ENCODE peak calls at places on chromosome 17, in six cellular contexts. One of them, this sample, is unnamed.

GRCh38 chr17:70006159-70006558 is 68.9 kb upstream of the KCNJ16 start:
- DNase-seq in H1: no peak
- DNase-seq in lung: no peak
- DNase-seq in adrenal gland: no peak
- DNase-seq in spleen: no peak
- DNase-seq in upper lobe of right lung: no peak
- DNase-seq in this sample: peak

GRCh38 chr17:10772425-10773380 is 31.2 kb downstream of the TMEM238L start:
- DNase-seq in adrenal gland: peak
- DNase-seq in spleen: no peak
- DNase-seq in lung: no peak
- DNase-seq in upper lobe of right lung: no peak
- DNase-seq in H1: peak
- DNase-seq in this sample: no peak

GRCh38 chr17:47915667-47916242 is 19.7 kb downstream of the SP2 start:
- DNase-seq in adrenal gland: no peak
- DNase-seq in spleen: no peak
- DNase-seq in upper lobe of right lung: no peak
- DNase-seq in H1: no peak
- DNase-seq in lung: no peak
- DNase-seq in this sample: no peak

GRCh38 chr17:55341432-55341831 is 76.7 kb downstream of the HLF start:
- DNase-seq in H1: no peak
- DNase-seq in adrenal gland: no peak
- DNase-seq in upper lobe of right lung: no peak
- DNase-seq in lung: no peak
- DNase-seq in spleen: no peak
- DNase-seq in this sample: no peak

GRCh38 chr17:54968954-54969400 is 412 bp downstream of the STXBP4 start:
- DNase-seq in lung: no peak
- DNase-seq in upper lobe of right lung: no peak
- DNase-seq in H1: no peak
- DNase-seq in spleen: no peak
- DNase-seq in adrenal gland: peak
- DNase-seq in this sample: peak

GRCh38 chr17:77958716-77959215 is 263 bp downstream of the TNRC6C start:
- DNase-seq in upper lobe of right lung: no peak
- DNase-seq in spleen: no peak
- DNase-seq in H1: no peak
- DNase-seq in adrenal gland: no peak
- DNase-seq in lung: no peak
- DNase-seq in this sample: peak

GRCh38 chr17:83156408-83156807 is 77.0 kb downstream of the METRNL start:
- DNase-seq in H1: no peak
- DNase-seq in upper lobe of right lung: no peak
- DNase-seq in spleen: peak
- DNase-seq in adrenal gland: peak
- DNase-seq in lung: no peak
- DNase-seq in this sample: no peak

GRCh38 chr17:47895254-47895855 is 681 bp upstream of the SP2 start:
- DNase-seq in H1: no peak
- DNase-seq in spleen: peak
- DNase-seq in lung: peak
- DNase-seq in adrenal gland: peak
- DNase-seq in upper lobe of right lung: peak
- DNase-seq in this sample: no peak

GRCh38 chr17:34051046-34051445 is 204.0 kb upstream of the CCL2 start:
- DNase-seq in adrenal gland: no peak
- DNase-seq in spleen: no peak
- DNase-seq in H1: no peak
- DNase-seq in upper lobe of right lung: no peak
- DNase-seq in lung: no peak
- DNase-seq in this sample: no peak

GRCh38 chr17:69492410-69493071 is 78.0 kb downstream of the MAP2K6 start:
- DNase-seq in adrenal gland: no peak
- DNase-seq in spleen: no peak
- DNase-seq in H1: peak
- DNase-seq in upper lobe of right lung: no peak
- DNase-seq in lung: no peak
- DNase-seq in this sample: peak

GRCh38 chr17:29401237-29401636 is 11.1 kb downstream of the TAOK1 start:
- DNase-seq in spleen: no peak
- DNase-seq in H1: no peak
- DNase-seq in lung: no peak
- DNase-seq in adrenal gland: no peak
- DNase-seq in upper lobe of right lung: no peak
- DNase-seq in this sample: no peak

GRCh38 chr17:13869301-13869700 is 200.0 kb upstream of the COX10 start:
- DNase-seq in adrenal gland: no peak
- DNase-seq in upper lobe of right lung: no peak
- DNase-seq in H1: no peak
- DNase-seq in spleen: no peak
- DNase-seq in lung: no peak
- DNase-seq in this sample: no peak

GRCh38 chr17:43482103-43483012 is 1.4 kb upstream of the DHX8 start:
- DNase-seq in upper lobe of right lung: no peak
- DNase-seq in adrenal gland: no peak
- DNase-seq in H1: no peak
- DNase-seq in spleen: no peak
- DNase-seq in lung: no peak
- DNase-seq in this sample: no peak

GRCh38 chr17:52147872-52148271 is 10.6 kb downstream of the CA10 start:
- DNase-seq in spleen: no peak
- DNase-seq in adrenal gland: no peak
- DNase-seq in H1: no peak
- DNase-seq in upper lobe of right lung: no peak
- DNase-seq in lung: no peak
- DNase-seq in this sample: no peak

GRCh38 chr17:13355054-13355453 is 246.7 kb downstream of the HS3ST3A1 start:
- DNase-seq in adrenal gland: no peak
- DNase-seq in upper lobe of right lung: no peak
- DNase-seq in H1: no peak
- DNase-seq in lung: no peak
- DNase-seq in spleen: no peak
- DNase-seq in this sample: no peak

GRCh38 chr17:2023692-2024571 is 1.2 kb downstream of the RTN4RL1 start:
- DNase-seq in spleen: no peak
- DNase-seq in lung: peak
- DNase-seq in adrenal gland: peak
- DNase-seq in H1: peak
- DNase-seq in upper lobe of right lung: peak
- DNase-seq in this sample: peak

GRCh38 chr17:71084219-71084618 is 914.9 kb downstream of the KCNJ2 start:
- DNase-seq in spleen: no peak
- DNase-seq in H1: no peak
- DNase-seq in lung: peak
- DNase-seq in upper lobe of right lung: no peak
- DNase-seq in adrenal gland: peak
- DNase-seq in this sample: peak

GRCh38 chr17:64025732-64026294 is 5.4 kb upstream of the ICAM2 start:
- DNase-seq in upper lobe of right lung: peak
- DNase-seq in adrenal gland: peak
- DNase-seq in H1: peak
- DNase-seq in lung: peak
- DNase-seq in spleen: peak
- DNase-seq in this sample: peak

GRCh38 chr17:57970706-57971105 is 15.5 kb upstream of the CUEDC1 start:
- DNase-seq in spleen: no peak
- DNase-seq in lung: peak
- DNase-seq in H1: no peak
- DNase-seq in adrenal gland: no peak
- DNase-seq in upper lobe of right lung: no peak
- DNase-seq in this sample: no peak

GRCh38 chr17:81576621-81577277 is 24.6 kb upstream of the FAAP100 start:
- DNase-seq in H1: no peak
- DNase-seq in upper lobe of right lung: no peak
- DNase-seq in adrenal gland: no peak
- DNase-seq in lung: no peak
- DNase-seq in spleen: no peak
- DNase-seq in this sample: peak

GRCh38 chr17:75650874-75651273 is 16.1 kb downstream of the RECQL5 start:
- DNase-seq in H1: no peak
- DNase-seq in upper lobe of right lung: peak
- DNase-seq in spleen: no peak
- DNase-seq in lung: no peak
- DNase-seq in adrenal gland: no peak
- DNase-seq in this sample: no peak

GRCh38 chr17:75652934-75653549 is 13.9 kb downstream of the RECQL5 start:
- DNase-seq in H1: no peak
- DNase-seq in lung: no peak
- DNase-seq in spleen: no peak
- DNase-seq in upper lobe of right lung: peak
- DNase-seq in adrenal gland: no peak
- DNase-seq in this sample: peak

GRCh38 chr17:75658237-75658636 is 8.7 kb downstream of the RECQL5 start:
- DNase-seq in upper lobe of right lung: peak
- DNase-seq in lung: no peak
- DNase-seq in H1: no peak
- DNase-seq in spleen: no peak
- DNase-seq in adrenal gland: no peak
- DNase-seq in this sample: no peak

GRCh38 chr17:75652341-75652740 is 14.6 kb downstream of the RECQL5 start:
- DNase-seq in spleen: no peak
- DNase-seq in upper lobe of right lung: peak
- DNase-seq in lung: no peak
- DNase-seq in H1: no peak
- DNase-seq in adrenal gland: no peak
- DNase-seq in this sample: no peak

DNA sequence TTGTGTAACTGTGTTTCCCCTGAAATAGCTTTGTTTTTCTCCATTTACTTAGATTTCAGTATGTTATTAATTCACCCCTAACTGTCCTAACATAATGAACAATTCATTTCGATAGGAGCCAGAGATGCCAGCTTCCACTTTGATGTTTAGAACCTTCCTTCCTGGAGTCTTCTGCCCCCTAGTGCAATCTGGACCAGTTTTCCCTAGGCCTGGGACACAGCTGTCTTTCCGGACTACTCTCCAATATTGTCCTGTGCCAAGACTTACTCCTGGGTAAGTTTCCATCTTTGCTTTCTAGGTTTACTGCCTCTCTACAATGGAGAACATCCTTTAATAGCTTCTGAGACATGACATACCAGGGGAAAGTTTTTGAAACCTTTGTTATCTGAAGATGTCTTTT is 12.8 kb downstream of the RECQL5 start:
- DNase-seq in spleen: no peak
- DNase-seq in H1: no peak
- DNase-seq in upper lobe of right lung: no peak
- DNase-seq in adrenal gland: no peak
- DNase-seq in lung: no peak
- DNase-seq in this sample: no peak
- TF ChIP-seq CTCF in spleen: no peak
- TF ChIP-seq CTCF in H1: no peak
- TF ChIP-seq CTCF in upper lobe of right lung: no peak
- TF ChIP-seq CTCF in adrenal gland: no peak
- TF ChIP-seq CTCF in lung: no peak
- TF ChIP-seq CTCF in this sample: peak

DNA sequence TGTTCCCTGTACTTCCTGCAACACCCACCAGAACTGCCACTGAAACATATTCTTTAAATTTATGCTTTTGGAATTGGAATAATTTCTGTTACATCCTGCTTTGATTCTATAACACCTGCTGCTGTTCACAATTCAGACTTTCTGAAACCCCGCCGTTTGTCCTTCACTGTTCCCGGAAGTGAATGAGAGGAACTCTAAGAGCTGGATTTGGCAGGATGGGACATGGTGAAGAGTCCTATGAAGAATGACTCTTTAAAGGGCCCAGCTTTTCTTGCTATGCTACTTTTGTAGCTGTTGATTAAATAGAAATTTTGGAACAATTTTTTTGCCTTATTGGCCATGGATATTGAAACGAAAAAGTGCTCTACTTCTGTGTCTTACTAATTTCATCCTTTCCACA is 8.9 kb downstream of the AP2B1 start:
- DNase-seq in adrenal gland: no peak
- DNase-seq in upper lobe of right lung: no peak
- DNase-seq in H1: no peak
- DNase-seq in lung: no peak
- DNase-seq in spleen: no peak
- DNase-seq in this sample: no peak
- H3K27ac ChIP-seq in adrenal gland: no peak
- H3K27ac ChIP-seq in upper lobe of right lung: no peak
- H3K27ac ChIP-seq in H1: no peak
- H3K27ac ChIP-seq in lung: no peak
- H3K27ac ChIP-seq in spleen: peak
- H3K27ac ChIP-seq in this sample: no peak

DNA sequence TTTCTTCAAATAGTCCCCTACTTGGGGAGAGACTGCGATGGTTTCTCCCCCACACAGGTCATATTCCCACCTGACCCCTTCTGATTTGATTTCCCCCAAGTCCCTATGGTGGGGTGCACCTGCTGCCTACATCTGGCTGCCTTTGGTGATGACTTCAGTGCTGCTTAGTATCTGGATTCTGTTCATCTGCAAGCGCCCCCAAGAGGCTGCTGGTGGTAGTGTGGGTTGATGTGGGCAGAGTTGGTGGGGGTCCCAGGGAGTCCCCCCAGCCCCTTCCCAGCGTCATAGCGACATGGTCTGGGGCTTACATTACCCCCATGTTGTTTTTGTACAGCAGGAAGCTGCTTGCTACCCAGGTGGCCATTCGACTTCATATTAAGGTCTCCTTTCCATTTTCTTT is 99.2 kb downstream of the NTN1 start:
- DNase-seq in spleen: no peak
- DNase-seq in H1: no peak
- DNase-seq in adrenal gland: no peak
- DNase-seq in upper lobe of right lung: peak
- DNase-seq in lung: no peak
- DNase-seq in this sample: no peak
- TF ChIP-seq CTCF in spleen: no peak
- TF ChIP-seq CTCF in H1: peak
- TF ChIP-seq CTCF in adrenal gland: no peak
- TF ChIP-seq CTCF in upper lobe of right lung: peak
- TF ChIP-seq CTCF in lung: no peak
- TF ChIP-seq CTCF in this sample: no peak

DNA sequence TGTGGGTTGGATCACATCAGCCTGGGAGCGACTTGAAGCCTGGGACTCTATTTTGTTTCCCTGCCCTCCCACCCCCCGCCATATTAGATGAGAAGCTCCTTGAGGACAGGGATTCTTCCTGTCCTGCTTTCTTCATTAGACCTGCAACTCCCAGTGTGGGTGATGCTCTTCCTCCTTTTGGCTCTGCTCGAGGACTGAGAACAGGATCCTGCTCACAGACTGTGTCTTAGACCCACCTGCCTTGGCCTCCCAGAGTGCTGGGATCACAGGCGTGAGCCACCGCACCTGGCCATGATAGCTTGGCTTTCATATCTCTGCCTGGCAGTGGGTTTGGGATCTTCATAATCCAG is 21.5 kb upstream of the TNS4 start:
- DNase-seq in adrenal gland: no peak
- DNase-seq in spleen: no peak
- DNase-seq in H1: no peak
- DNase-seq in upper lobe of right lung: peak
- DNase-seq in lung: no peak
- DNase-seq in this sample: no peak
- H3K27ac ChIP-seq in adrenal gland: no peak
- H3K27ac ChIP-seq in spleen: no peak
- H3K27ac ChIP-seq in H1: no peak
- H3K27ac ChIP-seq in upper lobe of right lung: no peak
- H3K27ac ChIP-seq in lung: no peak
- H3K27ac ChIP-seq in this sample: peak

This sample was measured in RWPE1.